ENCODE peak calls at places on chromosomes 1 and 21, in six cellular contexts. One of them, this sample, is unnamed.

GRCh38 chr1:6343506-6344405 is 49.8 kb downstream of the ACOT7 start:
- DNase-seq in astrocyte of the spinal cord: peak
- DNase-seq in head of caudate nucleus: peak
- DNase-seq in body of pancreas: peak
- DNase-seq in BJ: no peak
- DNase-seq in SW480: peak
- DNase-seq in this sample: peak

GRCh38 chr1:151416231-151416630 is 16.9 kb downstream of the PSMB4 start:
- DNase-seq in BJ: peak
- DNase-seq in astrocyte of the spinal cord: peak
- DNase-seq in head of caudate nucleus: no peak
- DNase-seq in body of pancreas: no peak
- DNase-seq in SW480: no peak
- DNase-seq in this sample: no peak

GRCh38 chr1:210908257-210908656 is 225.7 kb downstream of the KCNH1 start:
- DNase-seq in body of pancreas: peak
- DNase-seq in SW480: no peak
- DNase-seq in astrocyte of the spinal cord: no peak
- DNase-seq in head of caudate nucleus: peak
- DNase-seq in BJ: no peak
- DNase-seq in this sample: no peak

GRCh38 chr21:26683996-26684395 is 110.9 kb upstream of the CYYR1 start:
- DNase-seq in body of pancreas: no peak
- DNase-seq in BJ: no peak
- DNase-seq in astrocyte of the spinal cord: no peak
- DNase-seq in head of caudate nucleus: no peak
- DNase-seq in SW480: no peak
- DNase-seq in this sample: no peak

GRCh38 chr21:44497641-44498243 is 42.3 kb downstream of the KRTAP10-1 start:
- DNase-seq in BJ: no peak
- DNase-seq in body of pancreas: peak
- DNase-seq in head of caudate nucleus: no peak
- DNase-seq in astrocyte of the spinal cord: no peak
- DNase-seq in SW480: no peak
- DNase-seq in this sample: no peak

GRCh38 chr1:9724706-9725476 is 73.4 kb downstream of the PIK3CD start:
- DNase-seq in body of pancreas: peak
- DNase-seq in astrocyte of the spinal cord: peak
- DNase-seq in SW480: peak
- DNase-seq in BJ: no peak
- DNase-seq in head of caudate nucleus: peak
- DNase-seq in this sample: peak

GRCh38 chr1:1440262-1440772 is 4.8 kb downstream of the VWA1 start:
- DNase-seq in SW480: no peak
- DNase-seq in astrocyte of the spinal cord: no peak
- DNase-seq in body of pancreas: no peak
- DNase-seq in head of caudate nucleus: no peak
- DNase-seq in BJ: no peak
- DNase-seq in this sample: no peak

GRCh38 chr1:66542811-66543767 is 9.1 kb downstream of the SGIP1 start:
- DNase-seq in BJ: peak
- DNase-seq in SW480: peak
- DNase-seq in astrocyte of the spinal cord: peak
- DNase-seq in body of pancreas: peak
- DNase-seq in head of caudate nucleus: peak
- DNase-seq in this sample: no peak

GRCh38 chr21:25881524-25882376 is 147.0 kb downstream of the GABPA start:
- DNase-seq in head of caudate nucleus: peak
- DNase-seq in astrocyte of the spinal cord: peak
- DNase-seq in SW480: peak
- DNase-seq in BJ: no peak
- DNase-seq in body of pancreas: peak
- DNase-seq in this sample: peak

GRCh38 chr1:200831091-200831490 is 41.7 kb upstream of the GPR25 start:
- DNase-seq in BJ: no peak
- DNase-seq in head of caudate nucleus: no peak
- DNase-seq in SW480: no peak
- DNase-seq in astrocyte of the spinal cord: no peak
- DNase-seq in body of pancreas: no peak
- DNase-seq in this sample: no peak

This sample was measured in neural crest cell.